ENCODE peak calls at places on chromosomes 13 and 19, in nine cellular contexts. One of them, this sample, is unnamed.

GRCh38 chr19:13195678-13196077 is 45.5 kb downstream of the IER2 start:
- DNase-seq in tibial nerve: no peak
- DNase-seq in uterus: no peak
- DNase-seq in neural crest cell: peak; percentile 46
- DNase-seq in neural progenitor cell: peak; percentile 79
- DNase-seq in GM13977: peak; percentile 65
- DNase-seq in GM10248: peak; percentile 69
- DNase-seq in pancreas: peak; percentile 87
- DNase-seq in glutamatergic neuron: peak; percentile 67
- DNase-seq in this sample: peak; percentile 77

GRCh38 chr13:35791191-35791902 is 314.9 kb upstream of the MAB21L1 start:
- DNase-seq in uterus: no peak
- DNase-seq in glutamatergic neuron: no peak
- DNase-seq in GM10248: no peak
- DNase-seq in GM13977: no peak
- DNase-seq in tibial nerve: no peak
- DNase-seq in neural progenitor cell: no peak
- DNase-seq in neural crest cell: no peak
- DNase-seq in pancreas: no peak
- DNase-seq in this sample: no peak

GRCh38 chr19:54478677-54479266 is 5.7 kb upstream of the CDC42EP5 start:
- DNase-seq in GM13977: peak; percentile 62
- DNase-seq in GM10248: peak; percentile 50
- DNase-seq in neural progenitor cell: peak; percentile 93
- DNase-seq in tibial nerve: no peak
- DNase-seq in uterus: no peak
- DNase-seq in neural crest cell: peak; percentile 58
- DNase-seq in pancreas: no peak
- DNase-seq in glutamatergic neuron: peak; percentile 44
- DNase-seq in this sample: peak; percentile 55

GRCh38 chr13:39876258-39876657 is 220.8 kb downstream of the COG6 start:
- DNase-seq in glutamatergic neuron: no peak
- DNase-seq in neural progenitor cell: no peak
- DNase-seq in uterus: no peak
- DNase-seq in GM13977: no peak
- DNase-seq in GM10248: no peak
- DNase-seq in pancreas: no peak
- DNase-seq in neural crest cell: no peak
- DNase-seq in tibial nerve: no peak
- DNase-seq in this sample: no peak

GRCh38 chr13:90293793-90294361 is 1053.6 kb upstream of the MIR17HG start:
- DNase-seq in uterus: no peak
- DNase-seq in GM10248: no peak
- DNase-seq in neural progenitor cell: no peak
- DNase-seq in glutamatergic neuron: no peak
- DNase-seq in tibial nerve: no peak
- DNase-seq in pancreas: no peak
- DNase-seq in neural crest cell: no peak
- DNase-seq in GM13977: no peak
- DNase-seq in this sample: no peak

GRCh38 chr19:34662919-34663318 is 14.0 kb downstream of the SCGB2B2 start:
- DNase-seq in neural progenitor cell: peak; percentile 53
- DNase-seq in glutamatergic neuron: peak; percentile 38
- DNase-seq in pancreas: no peak
- DNase-seq in GM10248: no peak
- DNase-seq in GM13977: peak; percentile 44
- DNase-seq in uterus: no peak
- DNase-seq in neural crest cell: no peak
- DNase-seq in tibial nerve: no peak
- DNase-seq in this sample: peak; percentile 47

GRCh38 chr13:93338906-93339305 is 112.3 kb downstream of the GPC6 start:
- DNase-seq in GM13977: no peak
- DNase-seq in GM10248: no peak
- DNase-seq in neural crest cell: no peak
- DNase-seq in tibial nerve: no peak
- DNase-seq in neural progenitor cell: no peak
- DNase-seq in glutamatergic neuron: no peak
- DNase-seq in pancreas: no peak
- DNase-seq in uterus: no peak
- DNase-seq in this sample: no peak

GRCh38 chr19:5800361-5801270 is 4.3 kb upstream of the NRTN start:
- DNase-seq in glutamatergic neuron: no peak
- DNase-seq in GM13977: no peak
- DNase-seq in tibial nerve: no peak
- DNase-seq in neural crest cell: no peak
- DNase-seq in uterus: no peak
- DNase-seq in pancreas: no peak
- DNase-seq in neural progenitor cell: no peak
- DNase-seq in GM10248: no peak
- DNase-seq in this sample: no peak

GRCh38 chr13:114065926-114066774 is 66.3 kb downstream of the RASA3 start:
- DNase-seq in pancreas: peak; percentile 68
- DNase-seq in neural crest cell: no peak
- DNase-seq in uterus: no peak
- DNase-seq in GM13977: no peak
- DNase-seq in glutamatergic neuron: no peak
- DNase-seq in GM10248: no peak
- DNase-seq in tibial nerve: no peak
- DNase-seq in neural progenitor cell: no peak
- DNase-seq in this sample: no peak

GRCh38 chr13:78476910-78477309 is 126.4 kb downstream of the POU4F1 start:
- DNase-seq in uterus: no peak
- DNase-seq in GM10248: no peak
- DNase-seq in tibial nerve: no peak
- DNase-seq in GM13977: no peak
- DNase-seq in neural progenitor cell: no peak
- DNase-seq in neural crest cell: no peak
- DNase-seq in pancreas: no peak
- DNase-seq in glutamatergic neuron: no peak
- DNase-seq in this sample: no peak

GRCh38 chr13:48625396-48626076 is 28.2 kb upstream of the CYSLTR2 start:
- DNase-seq in neural progenitor cell: no peak
- DNase-seq in pancreas: no peak
- DNase-seq in GM13977: no peak
- DNase-seq in glutamatergic neuron: no peak
- DNase-seq in uterus: no peak
- DNase-seq in neural crest cell: no peak
- DNase-seq in GM10248: no peak
- DNase-seq in tibial nerve: no peak
- DNase-seq in this sample: no peak

GRCh38 chr13:80012281-80012680 is 328.6 kb downstream of the SPRY2 start:
- DNase-seq in GM13977: no peak
- DNase-seq in glutamatergic neuron: no peak
- DNase-seq in GM10248: no peak
- DNase-seq in tibial nerve: no peak
- DNase-seq in pancreas: no peak
- DNase-seq in uterus: no peak
- DNase-seq in neural progenitor cell: no peak
- DNase-seq in neural crest cell: no peak
- DNase-seq in this sample: no peak

GRCh38 chr19:8397291-8397690 is 7.1 kb downstream of the RAB11B start:
- DNase-seq in GM10248: no peak
- DNase-seq in tibial nerve: no peak
- DNase-seq in glutamatergic neuron: no peak
- DNase-seq in uterus: no peak
- DNase-seq in GM13977: no peak
- DNase-seq in neural crest cell: no peak
- DNase-seq in neural progenitor cell: no peak
- DNase-seq in pancreas: peak; percentile 73
- DNase-seq in this sample: no peak

GRCh38 chr13:106213028-106213427 is 322.4 kb downstream of the EFNB2 start:
- DNase-seq in pancreas: no peak
- DNase-seq in glutamatergic neuron: no peak
- DNase-seq in uterus: no peak
- DNase-seq in GM10248: no peak
- DNase-seq in GM13977: no peak
- DNase-seq in tibial nerve: no peak
- DNase-seq in neural progenitor cell: peak; percentile 75
- DNase-seq in neural crest cell: no peak
- DNase-seq in this sample: no peak

GRCh38 chr19:43480574-43480973 is 15.2 kb upstream of the LYPD3 start:
- DNase-seq in neural progenitor cell: no peak
- DNase-seq in neural crest cell: no peak
- DNase-seq in tibial nerve: no peak
- DNase-seq in GM10248: no peak
- DNase-seq in uterus: no peak
- DNase-seq in pancreas: no peak
- DNase-seq in glutamatergic neuron: no peak
- DNase-seq in GM13977: no peak
- DNase-seq in this sample: no peak
- TF ChIP-seq CTCF in neural progenitor cell: no peak
- TF ChIP-seq CTCF in neural crest cell: no peak
- TF ChIP-seq CTCF in tibial nerve: no peak
- TF ChIP-seq CTCF in GM10248: no peak
- TF ChIP-seq CTCF in uterus: no peak
- TF ChIP-seq CTCF in pancreas: no peak
- TF ChIP-seq CTCF in glutamatergic neuron: no peak
- TF ChIP-seq CTCF in GM13977: no peak
- TF ChIP-seq CTCF in this sample: no peak

DNA sequence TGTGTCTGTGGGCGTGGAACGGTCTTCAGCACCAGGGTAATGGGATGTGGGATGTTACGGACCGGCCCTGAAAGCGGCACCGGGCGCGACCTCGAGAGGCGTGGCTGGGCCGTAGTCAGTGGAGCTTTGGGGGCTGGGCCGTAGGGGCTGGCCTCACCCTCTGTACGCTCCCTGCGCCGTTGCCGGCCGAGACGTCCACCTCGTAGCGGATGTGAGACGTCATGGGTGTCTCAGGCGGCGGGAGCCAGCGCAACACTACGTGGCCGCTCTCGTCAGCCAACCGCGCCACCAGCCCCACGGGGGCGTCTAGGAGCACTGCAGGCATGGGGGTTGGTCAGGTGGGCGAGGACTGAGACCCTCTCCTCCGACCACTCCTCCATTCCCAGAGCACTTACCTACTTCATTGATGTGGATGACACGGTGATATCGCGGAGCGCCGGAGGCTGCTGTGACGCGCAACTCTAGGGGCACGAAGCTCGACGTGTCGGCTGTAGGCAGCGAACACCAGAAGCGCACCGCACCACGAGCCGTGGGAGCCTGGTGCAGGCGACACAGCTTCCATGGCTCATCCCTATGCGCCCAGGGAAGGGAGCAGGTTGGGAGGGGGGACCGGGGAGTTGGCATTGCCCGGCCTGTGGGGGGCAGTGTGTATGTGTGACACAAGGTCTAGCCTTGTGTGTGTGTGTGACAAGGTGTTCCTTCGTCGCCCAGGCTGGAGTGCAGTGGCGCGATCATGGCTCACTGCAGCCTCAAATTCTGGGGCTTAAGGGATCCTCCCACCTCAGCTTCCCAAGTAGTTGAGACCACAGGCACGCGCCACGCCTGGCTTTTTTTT is 2.4 kb downstream of the EPOR start:
- DNase-seq in glutamatergic neuron: peak; percentile 77
- DNase-seq in uterus: peak; percentile 64
- DNase-seq in neural progenitor cell: peak; percentile 95
- DNase-seq in tibial nerve: no peak
- DNase-seq in neural crest cell: peak; percentile 67
- DNase-seq in GM10248: peak; percentile 88
- DNase-seq in pancreas: peak; percentile 87
- DNase-seq in GM13977: peak; percentile 90
- DNase-seq in this sample: peak; percentile 90
- TF ChIP-seq CTCF in glutamatergic neuron: no peak
- TF ChIP-seq CTCF in uterus: no peak
- TF ChIP-seq CTCF in neural progenitor cell: peak; percentile 39
- TF ChIP-seq CTCF in tibial nerve: no peak
- TF ChIP-seq CTCF in neural crest cell: peak; percentile 37
- TF ChIP-seq CTCF in GM10248: peak; percentile 48
- TF ChIP-seq CTCF in pancreas: no peak
- TF ChIP-seq CTCF in GM13977: peak; percentile 51
- TF ChIP-seq CTCF in this sample: peak; percentile 40

DNA sequence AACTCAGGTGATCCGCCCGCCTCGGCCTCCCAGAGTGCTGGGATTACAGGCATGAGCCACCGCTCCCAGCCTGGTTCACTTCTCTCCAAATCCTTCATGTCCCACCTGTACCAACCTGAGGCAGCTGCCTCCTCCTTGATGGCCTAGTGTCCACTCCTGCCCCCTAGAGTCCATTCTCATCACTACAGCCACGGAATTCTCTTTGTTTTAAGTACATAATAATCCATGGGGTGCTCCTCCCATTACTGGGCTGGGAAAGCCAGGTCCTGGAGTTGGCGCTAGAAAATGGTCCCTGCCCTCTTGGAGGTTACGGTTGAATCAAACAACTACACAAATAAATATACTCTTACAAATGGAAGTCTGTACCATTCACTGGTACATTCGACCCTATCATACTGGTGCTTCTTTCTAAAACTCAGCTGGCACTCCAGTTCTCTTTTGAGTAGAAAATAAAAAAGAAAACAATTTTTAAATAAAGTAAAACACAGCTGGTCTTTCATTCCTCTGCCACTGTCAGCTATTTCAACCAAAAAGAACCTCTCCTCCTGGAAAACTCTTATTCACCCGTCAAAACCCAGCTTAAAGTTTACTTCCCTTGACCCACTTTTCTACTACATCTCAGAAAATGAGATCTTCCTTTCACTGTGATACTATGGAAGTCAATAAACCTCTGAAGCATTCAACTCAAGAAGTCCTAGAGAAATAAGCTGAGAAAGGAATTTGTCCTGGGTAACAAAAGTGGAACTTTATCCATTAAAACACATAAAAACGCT is 22.4 kb upstream of the ARHGEF18 start:
- DNase-seq in uterus: no peak
- DNase-seq in pancreas: no peak
- DNase-seq in tibial nerve: no peak
- DNase-seq in GM10248: peak; percentile 45
- DNase-seq in GM13977: peak; percentile 35
- DNase-seq in neural crest cell: no peak
- DNase-seq in neural progenitor cell: peak; percentile 38
- DNase-seq in glutamatergic neuron: no peak
- DNase-seq in this sample: peak; percentile 36
- TF ChIP-seq CTCF in uterus: no peak
- TF ChIP-seq CTCF in pancreas: no peak
- TF ChIP-seq CTCF in tibial nerve: no peak
- TF ChIP-seq CTCF in GM10248: peak; percentile 36
- TF ChIP-seq CTCF in GM13977: peak; percentile 60
- TF ChIP-seq CTCF in neural crest cell: peak; percentile 53
- TF ChIP-seq CTCF in neural progenitor cell: peak; percentile 53
- TF ChIP-seq CTCF in glutamatergic neuron: peak; percentile 39
- TF ChIP-seq CTCF in this sample: peak; percentile 56

GRCh38 chr19:15028490-15028889 is 20.8 kb upstream of the CASP14 start:
- DNase-seq in glutamatergic neuron: no peak
- DNase-seq in uterus: no peak
- DNase-seq in pancreas: no peak
- DNase-seq in neural crest cell: no peak
- DNase-seq in GM10248: no peak
- DNase-seq in tibial nerve: no peak
- DNase-seq in neural progenitor cell: no peak
- DNase-seq in GM13977: no peak
- DNase-seq in this sample: no peak

GRCh38 chr19:15022752-15023151 is 26.5 kb upstream of the CASP14 start:
- DNase-seq in uterus: no peak
- DNase-seq in GM10248: no peak
- DNase-seq in glutamatergic neuron: no peak
- DNase-seq in tibial nerve: no peak
- DNase-seq in neural progenitor cell: no peak
- DNase-seq in neural crest cell: no peak
- DNase-seq in GM13977: no peak
- DNase-seq in pancreas: peak; percentile 91
- DNase-seq in this sample: no peak

GRCh38 chr19:15021286-15022007 is 27.8 kb upstream of the CASP14 start:
- DNase-seq in glutamatergic neuron: no peak
- DNase-seq in GM10248: no peak
- DNase-seq in neural progenitor cell: no peak
- DNase-seq in tibial nerve: no peak
- DNase-seq in GM13977: no peak
- DNase-seq in neural crest cell: no peak
- DNase-seq in pancreas: peak; percentile 53
- DNase-seq in uterus: no peak
- DNase-seq in this sample: no peak

GRCh38 chr19:15025237-15025636 is 24.0 kb upstream of the CASP14 start:
- DNase-seq in neural crest cell: no peak
- DNase-seq in GM10248: no peak
- DNase-seq in glutamatergic neuron: no peak
- DNase-seq in pancreas: no peak
- DNase-seq in GM13977: peak; percentile 56
- DNase-seq in neural progenitor cell: no peak
- DNase-seq in uterus: no peak
- DNase-seq in tibial nerve: no peak
- DNase-seq in this sample: peak; percentile 47
- TF ChIP-seq CTCF in neural crest cell: peak; percentile 27
- TF ChIP-seq CTCF in GM10248: peak; percentile 41
- TF ChIP-seq CTCF in glutamatergic neuron: no peak
- TF ChIP-seq CTCF in pancreas: no peak
- TF ChIP-seq CTCF in GM13977: peak; percentile 44
- TF ChIP-seq CTCF in neural progenitor cell: peak; percentile 38
- TF ChIP-seq CTCF in uterus: no peak
- TF ChIP-seq CTCF in tibial nerve: no peak
- TF ChIP-seq CTCF in this sample: no peak

This sample was measured in GM20000.